ENCODE peak calls at places on chromosomes 5 and 9, in five cellular contexts. R, N, C, W and J are unnamed samples.

GRCh38 chr5:160245506-160246100 is 16.3 kb downstream of the FABP6 start:
- DNase-seq in R (no peak), N (no peak), C (no peak), W (no peak), J (no peak)

GRCh38 chr5:140349244-140349643 is 2.8 kb upstream of the HBEGF start:
- DNase-seq in C (no peak), W (peak; percentile 30), N (no peak), R (peak; percentile 28), J (no peak)

GRCh38 chr5:125227333-125228075 is 481.1 kb upstream of the ZNF608 start:
- DNase-seq in W (peak; percentile 8), C (no peak), R (peak; percentile 70), N (no peak), J (peak; percentile 35)

GRCh38 chr9:37978983-37979382 is 75.1 kb upstream of the SLC25A51 start:
- DNase-seq in R (no peak), N (no peak), C (no peak), W (no peak), J (no peak)

GRCh38 chr5:67474597-67475238 is 278.1 kb upstream of the CD180 start:
- DNase-seq in W (no peak), N (no peak), C (no peak), R (no peak), J (no peak)

GRCh38 chr9:21558079-21558478 is 76.0 kb upstream of the IFNE start:
- DNase-seq in W (no peak), R (no peak), C (no peak), N (no peak), J (no peak)

GRCh38 chr9:93505518-93506123 is 52.2 kb upstream of the FAM120AOS start:
- DNase-seq in R (peak; percentile 48), C (no peak), N (no peak), W (no peak), J (no peak)

GRCh38 chr5:150538007-150538917 is 30.3 kb downstream of the NDST1 start:
- DNase-seq in W (peak; percentile 55), C (no peak), R (peak; percentile 61), N (no peak), J (peak; percentile 34)

GRCh38 chr9:22354699-22355384 is 91.8 kb upstream of the DMRTA1 start:
- DNase-seq in R (peak; percentile 61), N (no peak), C (no peak), W (no peak), J (no peak)

GRCh38 chr5:102243213-102243612 is 52.9 kb downstream of the SLCO4C1 start:
- DNase-seq in W (no peak), C (no peak), N (no peak), R (no peak), J (no peak)

GRCh38 chr9:127733609-127734008 is 1.5 kb downstream of the TOR2A start:
- DNase-seq in C (no peak), N (no peak), W (no peak), R (no peak), J (no peak)

GRCh38 chr9:126337690-126338426 is 11.2 kb downstream of the MVB12B start:
- DNase-seq in R (no peak), W (no peak), N (no peak), C (peak; percentile 3), J (no peak)